ENCODE peak calls at places on chromosome 14, in nine cellular contexts. B is kidney epithelial cell, O is adipocyte, J is cardiac muscle cell, T is fibroblast of the aortic adventitia, D is brain microvascular endothelial cell, L is B cell, U is GM13976, A is activated T-cell treated with anti-CD3 and anti-CD28 coated beads for 1 hour. I is an unnamed sample.

GRCh38 chr14:37272569-37272968 is 74.8 kb downstream of the MIPOL1 start:
- DNase-seq in D (no peak), J (no peak), A (no peak), T (no peak), O (no peak), L (no peak), U (no peak), B (no peak), I (no peak)

GRCh38 chr14:21496453-21496852 is 14.7 kb downstream of the METTL3 start:
- DNase-seq in L (no peak), U (no peak), O (peak; percentile 50), B (no peak), J (no peak), D (peak; percentile 12), T (peak; percentile 57), A (no peak), I (no peak)

GRCh38 chr14:96246535-96246839 is 9.5 kb upstream of the BDKRB1 start:
- DNase-seq in A (no peak), U (no peak), B (peak; percentile 81), L (no peak), D (peak; percentile 96), O (peak; percentile 93), J (no peak), T (peak; percentile 98), I (no peak)

GRCh38 chr14:52185178-52185577 is 82.3 kb upstream of the PTGDR start:
- DNase-seq in O (no peak), J (no peak), U (no peak), A (no peak), T (no peak), B (no peak), D (no peak), L (no peak), I (no peak)

GRCh38 chr14:95138876-95139275 is 18.5 kb downstream of the DICER1 start:
- DNase-seq in L (no peak), A (no peak), U (no peak), B (no peak), O (no peak), D (no peak), T (no peak), J (no peak), I (no peak)

GRCh38 chr14:63897706-63898105 is 44.9 kb downstream of the SYNE2 start:
- DNase-seq in O (peak; percentile 79), A (no peak), L (no peak), D (no peak), U (no peak), B (no peak), J (peak; percentile 20), T (peak; percentile 78), I (no peak)

GRCh38 chr14:22845821-22846625 is 9.6 kb downstream of the MMP14 start:
- DNase-seq in B (no peak), A (no peak), T (no peak), J (no peak), L (no peak), D (no peak), U (peak; percentile 32), O (no peak), I (no peak)

GRCh38 chr14:95496111-95496681 is 20.3 kb downstream of the SYNE3 start:
- DNase-seq in O (no peak), B (no peak), U (no peak), L (no peak), D (no peak), J (peak; percentile 29), A (no peak), T (peak; percentile 82), I (no peak)

GRCh38 chr14:92287987-92288386 is 35.0 kb upstream of the SLC24A4 start:
- DNase-seq in B (no peak), O (no peak), J (no peak), L (no peak), U (no peak), D (no peak), A (no peak), T (no peak), I (no peak)

GRCh38 chr14:98728024-98728423 is 544.0 kb downstream of the BCL11B start:
- DNase-seq in J (no peak), L (no peak), U (no peak), O (no peak), D (no peak), B (no peak), A (no peak), T (no peak), I (no peak)

GRCh38 chr14:73785834-73786631 is 65.6 kb upstream of the PTGR2 start:
- DNase-seq in B (peak; percentile 67), U (no peak), A (peak; percentile 51), T (peak; percentile 96), O (peak; percentile 96), J (peak; percentile 60), L (peak; percentile 66), D (peak; percentile 78), I (peak; percentile 64)

GRCh38 chr14:96100171-96101064 is 61.3 kb downstream of the C14orf132 start:
- DNase-seq in L (peak; percentile 76), O (peak; percentile 89), U (peak; percentile 84), D (peak; percentile 64), A (peak; percentile 54), B (no peak), T (peak; percentile 88), J (peak; percentile 86), I (peak; percentile 34)

GRCh38 chr14:72822946-72823611 is 70.8 kb downstream of the DPF3 start:
- DNase-seq in A (no peak), D (no peak), L (no peak), B (no peak), O (no peak), U (no peak), J (no peak), T (peak; percentile 48), I (no peak)

GRCh38 chr14:65966188-65966587 is 520.0 kb upstream of the CCDC196 start:
- DNase-seq in L (no peak), J (no peak), A (no peak), B (no peak), U (no peak), O (no peak), T (no peak), D (no peak), I (no peak)

GRCh38 chr14:97368900-97369564 is 571.9 kb downstream of the VRK1 start:
- DNase-seq in U (no peak), J (no peak), L (no peak), D (no peak), O (no peak), A (no peak), B (no peak), T (no peak), I (no peak)

GRCh38 chr14:67569011-67569650 is 30.9 kb downstream of the PIGH start:
- DNase-seq in J (peak; percentile 63), A (no peak), D (no peak), T (no peak), L (no peak), O (no peak), B (no peak), U (no peak), I (no peak)